ENCODE peak calls at places on chromosomes 13 and 19, in seven cellular contexts. J, F, X, W, A, M and N are unnamed samples. For H4K20me1 and H3K9me2, the result is how much of the 10 kb centered on the place peaks cover.

GRCh38 chr19:58582985-58583384 is 9.8 kb upstream of the MZF1 start:
- DNase-seq in M (no peak), J (no peak), F (no peak), X (no peak), A (no peak), W (no peak), N (no peak)

GRCh38 chr13:20069956-20070355 is 90.9 kb downstream of the GJA3 start:
- DNase-seq in A (no peak), X (no peak), F (no peak), M (no peak), J (no peak), W (no peak), N (no peak)

GRCh38 chr13:29402168-29402621 is 193.3 kb downstream of the SLC7A1 start:
- DNase-seq in J (no peak), X (no peak), W (no peak), F (peak), A (no peak), M (peak), N (peak)

GRCh38 chr13:20824762-20825161 is 51.0 kb upstream of the EEF1AKMT1 start:
- DNase-seq in M (no peak), X (no peak), F (no peak), W (peak), A (no peak), J (peak), N (peak)

GRCh38 chr19:52248256-52248655 is 21.1 kb upstream of the ZNF766 start:
- DNase-seq in J (peak), F (peak), X (peak), W (peak), M (peak), A (peak), N (peak)

GRCh38 chr19:32971012-32971595 is 654 bp downstream of the CEP89 start:
- DNase-seq in A (no peak), M (no peak), X (no peak), W (peak), J (no peak), F (no peak), N (no peak)

GRCh38 chr19:8423821-8424223 is 10.7 kb downstream of the MARCHF2 start:
- DNase-seq in W (peak), A (peak), M (no peak), J (peak), X (peak), F (peak), N (peak)

GRCh38 chr19:8324186-8325050 is 3.1 kb downstream of the RPS28 start:
- DNase-seq in X (no peak), J (peak), A (no peak), W (no peak), M (peak), F (peak), N (no peak)

GRCh38 chr19:42388851-42389489 is 1.1 kb downstream of the CNFN start:
- DNase-seq in A (no peak), F (no peak), M (no peak), X (no peak), W (no peak), J (no peak), N (no peak)

GRCh38 chr13:90205081-90205480 is 1142.4 kb upstream of the MIR17HG start:
- DNase-seq in F (no peak), A (no peak), W (no peak), M (no peak), X (no peak), J (no peak), N (no peak)

GRCh38 chr13:31653730-31654129 is 85.6 kb upstream of the RXFP2 start:
- DNase-seq in F (no peak), J (no peak), W (no peak), A (no peak), X (no peak), M (no peak), N (no peak)

GRCh38 chr19:11166281-11167142 is 10.9 kb upstream of the SPC24 start:
- DNase-seq in J (no peak), X (no peak), W (peak), F (no peak), A (no peak), M (no peak), N (no peak)

GRCh38 chr19:13162749-13163608 is 12.8 kb downstream of the IER2 start:
- DNase-seq in X (peak), W (peak), J (peak), F (peak), M (peak), A (peak), N (peak)

GRCh38 chr13:73521291-73521626 is 462.5 kb downstream of the KLF5 start:
- DNase-seq in X (no peak), M (peak), A (no peak), F (no peak), W (no peak), J (no peak), N (no peak)

GRCh38 chr19:10975374-10976036 is 14.7 kb downstream of the SMARCA4 start:
- DNase-seq in J (no peak), X (no peak), M (no peak), W (peak), A (no peak), F (no peak), N (peak)

GRCh38 chr13:51339354-51339753 is at the start of gene SERPINE3:
- DNase-seq in X (no peak), F (no peak), J (no peak), W (no peak), M (no peak), A (no peak), N (no peak)

GRCh38 chr19:43625918-43626579 is 6.6 kb upstream of the ZNF428 start:
- DNase-seq in W (peak), A (no peak), M (no peak), F (no peak), X (no peak), J (peak), N (no peak)

GRCh38 chr19:3818479-3818878 is 32.3 kb upstream of the MATK start:
- DNase-seq in W (peak), M (no peak), J (no peak), X (no peak), F (peak), A (no peak), N (no peak)
- H4K20me1 ChIP-seq in W (under half), M (under half), J (under half), X (under half), F (under half), A (under half), N (under half)

DNA sequence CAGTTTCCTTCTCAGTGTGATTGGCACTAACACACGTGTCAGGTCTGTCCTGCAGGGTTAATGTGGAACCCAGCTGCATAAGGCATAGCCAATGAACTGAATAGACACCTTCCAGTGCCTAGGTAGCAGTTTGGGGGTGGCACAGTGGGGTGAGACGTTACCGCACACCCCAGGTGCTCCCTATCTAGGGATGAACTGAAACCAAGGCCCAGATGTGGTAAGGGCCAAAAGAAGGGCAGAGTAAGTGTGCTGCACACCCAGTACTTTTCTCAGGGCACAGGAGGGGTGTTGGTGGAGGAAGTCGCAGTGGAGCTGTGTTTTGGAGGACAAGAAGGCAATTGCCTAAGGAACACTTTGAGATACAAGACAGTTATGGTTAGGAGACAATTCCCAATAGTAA is 317.9 kb upstream of the TSHZ3 start:
- DNase-seq in J (no peak), F (no peak), X (no peak), W (no peak), M (peak), A (no peak), N (no peak)
- H3K9me2 ChIP-seq in J (under half), F (under half), X (under half), W (under half), M (under half), A (under half), N (under half)

GRCh38 chr19:47419789-47420188 is 462 bp upstream of the MEIS3 start:
- DNase-seq in X (no peak), J (no peak), M (no peak), F (no peak), W (no peak), A (no peak), N (no peak)

GRCh38 chr19:47421844-47422395 is 2.6 kb upstream of the MEIS3 start:
- DNase-seq in A (no peak), W (peak), M (no peak), F (no peak), X (no peak), J (peak), N (peak)

GRCh38 chr19:47421244-47421786 is 2.0 kb upstream of the MEIS3 start:
- DNase-seq in F (no peak), A (no peak), W (no peak), M (no peak), J (no peak), X (no peak), N (no peak)

GRCh38 chr19:47422417-47423163 is 3.3 kb upstream of the MEIS3 start:
- DNase-seq in J (no peak), A (no peak), M (no peak), F (no peak), W (no peak), X (no peak), N (no peak)

DNA sequence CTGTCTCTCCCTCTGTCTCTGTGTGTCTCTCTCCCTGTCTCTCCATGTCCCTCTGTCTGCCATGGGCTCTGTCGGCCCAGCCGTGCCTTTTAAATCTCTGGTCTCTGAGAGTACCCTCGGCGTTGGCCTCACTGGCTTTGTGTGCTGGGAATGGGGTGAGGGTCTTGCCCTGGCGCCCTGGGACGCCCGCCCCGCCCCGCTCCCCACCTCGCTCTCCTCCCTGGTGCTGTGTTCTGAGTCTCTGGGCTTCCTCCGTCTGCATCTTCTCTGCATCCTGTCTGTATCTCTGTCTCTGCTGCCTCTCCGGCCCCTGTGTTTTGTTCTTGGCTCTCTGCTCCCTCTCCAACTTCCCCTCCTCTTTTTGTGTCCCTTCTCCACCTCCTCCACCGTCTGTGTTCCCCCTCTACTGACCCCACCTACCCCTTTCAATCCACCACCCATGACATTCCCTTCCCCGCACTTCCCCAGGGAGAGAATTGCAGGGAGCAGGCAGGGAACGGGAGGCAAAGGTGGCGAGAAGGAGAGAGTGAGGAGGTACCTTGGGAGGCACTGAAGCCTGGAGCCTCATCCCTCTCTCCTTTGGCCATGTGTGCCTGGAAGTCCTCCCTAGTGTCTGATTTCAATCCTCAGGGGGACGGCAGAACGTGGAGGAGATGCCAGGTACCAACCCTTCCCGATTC is 4.0 kb upstream of the MEIS3 start:
- DNase-seq in M (no peak), W (no peak), X (no peak), J (no peak), F (no peak), A (no peak), N (no peak)
- TF ChIP-seq EZH2 in M (no peak), W (no peak), X (no peak), J (peak), F (no peak), A (no peak), N (no peak)

DNA sequence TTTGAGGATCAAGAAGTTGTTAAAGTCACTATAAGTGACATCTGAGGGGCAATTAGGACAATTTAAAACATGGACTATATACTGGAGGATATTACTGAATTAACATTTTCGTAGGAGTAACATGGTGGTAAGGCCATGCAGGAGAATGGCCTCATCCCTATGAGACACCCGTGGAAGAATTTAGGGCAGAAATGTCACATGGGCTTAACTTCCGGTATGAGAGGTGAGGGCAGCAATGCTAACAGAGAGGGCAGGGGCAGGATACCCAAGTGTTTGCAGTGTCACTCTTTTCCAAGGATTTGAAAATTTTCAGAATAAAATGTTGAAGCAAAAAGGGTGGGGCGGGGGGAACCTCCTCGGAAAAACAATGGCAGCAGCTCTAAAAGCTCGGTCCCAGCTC is 23.6 kb downstream of the RANBP3 start:
- DNase-seq in M (no peak), W (peak), A (no peak), F (no peak), J (no peak), X (no peak), N (no peak)
- H4K20me1 ChIP-seq in M (under half), W (under half), A (under half), F (half or more), J (half or more), X (under half), N (half or more)

GRCh38 chr13:113208424-113209335 is at the start of gene PCID2:
- DNase-seq in F (peak), A (peak), W (peak), J (peak), X (peak), M (peak), N (peak)

GRCh38 chr13:113209336-113209879 is at the start of gene CUL4A:
- DNase-seq in W (peak), X (peak), J (peak), M (peak), A (peak), F (peak), N (peak)

GRCh38 chr13:113205428-113205931 is 3.0 kb downstream of the PCID2 start:
- DNase-seq in A (no peak), F (peak), J (no peak), W (peak), X (no peak), M (no peak), N (no peak)

GRCh38 chr13:113209880-113210421 is 538 bp downstream of the CUL4A start:
- DNase-seq in M (peak), W (peak), J (peak), A (peak), X (peak), F (peak), N (peak)

GRCh38 chr13:113207890-113208423 is 512 bp downstream of the PCID2 start:
- DNase-seq in X (peak), M (peak), A (no peak), W (peak), J (peak), F (peak), N (peak)
- H3K9me2 ChIP-seq in X (under half), M (under half), A (under half), W (under half), J (under half), F (under half), N (under half)

GRCh38 chr19:34241513-34242337 is 12.6 kb upstream of the GARRE1 start:
- DNase-seq in M (no peak), J (peak), W (no peak), F (peak), X (peak), A (no peak), N (peak)

GRCh38 chr19:34235425-34235940 is 18.9 kb upstream of the GARRE1 start:
- DNase-seq in W (no peak), F (no peak), X (no peak), M (no peak), A (no peak), J (no peak), N (no peak)

GRCh38 chr19:34237283-34237682 is 17.1 kb upstream of the GARRE1 start:
- DNase-seq in F (no peak), A (no peak), J (no peak), W (no peak), M (no peak), X (no peak), N (no peak)

GRCh38 chr19:34236035-34236793 is 18.1 kb upstream of the GARRE1 start:
- DNase-seq in A (no peak), J (no peak), W (peak), X (no peak), M (no peak), F (no peak), N (peak)

DNA sequence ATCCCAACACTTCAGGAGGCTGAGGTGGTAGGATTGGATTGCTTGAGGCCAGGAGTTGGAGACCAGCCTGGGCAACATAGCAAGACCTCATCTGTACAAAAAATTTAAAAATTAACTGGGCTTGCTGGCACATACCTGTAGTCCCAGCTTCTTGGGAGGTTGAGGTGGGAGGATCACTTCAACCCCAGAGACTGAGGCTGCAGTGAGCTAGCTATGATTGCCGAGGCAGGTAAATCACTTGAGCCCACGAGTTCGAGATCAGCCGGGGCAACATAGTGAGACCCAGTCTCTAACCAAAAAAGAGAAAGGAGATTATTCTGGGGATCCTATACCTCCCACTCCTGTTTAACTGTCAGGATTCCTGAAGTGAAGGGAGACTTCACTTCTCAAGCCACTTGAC is 16.4 kb upstream of the GARRE1 start:
- DNase-seq in W (no peak), M (no peak), X (no peak), F (no peak), J (no peak), A (no peak), N (no peak)
- TF ChIP-seq EZH2 in W (no peak), M (no peak), X (no peak), F (no peak), J (no peak), A (no peak), N (no peak)

GRCh38 chr13:113862191-113862765 is 1.6 kb downstream of the GAS6 start:
- DNase-seq in X (no peak), F (no peak), A (no peak), W (no peak), M (peak), J (no peak), N (no peak)
- H4K20me1 ChIP-seq in X (under half), F (under half), A (under half), W (under half), M (under half), J (under half), N (under half)

DNA sequence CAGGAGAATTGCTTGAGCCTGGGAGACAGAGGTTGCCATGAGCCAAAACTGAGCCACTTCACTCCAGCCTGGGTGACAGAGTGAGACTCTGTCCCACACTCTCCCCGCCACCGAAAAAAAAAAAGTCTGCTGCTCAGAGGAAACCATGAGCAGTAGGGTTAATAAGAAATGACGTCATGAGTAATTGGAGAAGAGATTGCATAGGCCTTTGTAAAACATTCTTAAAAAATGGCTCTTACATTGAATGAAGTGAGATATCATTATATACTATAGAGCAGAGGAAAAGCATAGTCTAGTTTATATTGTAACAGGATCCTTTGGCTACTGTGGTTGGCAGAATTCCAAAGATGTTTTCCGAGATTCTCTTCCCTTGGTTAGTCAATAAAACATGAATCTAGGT is 228.2 kb downstream of the PCDH20 start:
- DNase-seq in J (no peak), M (no peak), A (no peak), F (peak), X (no peak), W (no peak), N (no peak)
- H3K9me2 ChIP-seq in J (under half), M (under half), A (under half), F (under half), X (under half), W (under half), N (under half)